ENCODE peak calls at places on chromosomes 2 and 18, in seven cellular contexts. One of them, this sample, is unnamed.
A peak's percentile ranks its signal among the peaks of the same experiment; 100 is the strongest.

GRCh38 chr2:45263147-45263546 is 253.9 kb upstream of the SIX2 start:
- DNase-seq in HCT116: no peak
- DNase-seq in SK-N-SH: peak; percentile 81
- DNase-seq in K562: no peak
- DNase-seq in HepG2: no peak
- DNase-seq in H1: no peak
- DNase-seq in GM12878: no peak
- DNase-seq in this sample: no peak

GRCh38 chr18:80009661-80010550 is 21.5 kb upstream of the TXNL4A start:
- DNase-seq in HCT116: peak; percentile 75
- DNase-seq in SK-N-SH: no peak
- DNase-seq in K562: no peak
- DNase-seq in HepG2: no peak
- DNase-seq in H1: no peak
- DNase-seq in GM12878: no peak
- DNase-seq in this sample: no peak

GRCh38 chr2:10009811-10010781 is 33.3 kb upstream of the KLF11 start:
- DNase-seq in HCT116: no peak
- DNase-seq in SK-N-SH: peak; percentile 70
- DNase-seq in K562: no peak
- DNase-seq in HepG2: no peak
- DNase-seq in H1: no peak
- DNase-seq in GM12878: no peak
- DNase-seq in this sample: no peak

GRCh38 chr2:216603010-216603883 is 30.0 kb upstream of the IGFBP2 start:
- DNase-seq in HCT116: no peak
- DNase-seq in SK-N-SH: no peak
- DNase-seq in K562: no peak
- DNase-seq in HepG2: no peak
- DNase-seq in H1: no peak
- DNase-seq in GM12878: no peak
- DNase-seq in this sample: no peak

GRCh38 chr2:197596751-197597150 is 78.6 kb downstream of the RFTN2 start:
- DNase-seq in HCT116: no peak
- DNase-seq in SK-N-SH: no peak
- DNase-seq in K562: no peak
- DNase-seq in HepG2: no peak
- DNase-seq in H1: no peak
- DNase-seq in GM12878: no peak
- DNase-seq in this sample: no peak

GRCh38 chr2:160719116-160719515 is 225.5 kb upstream of the RBMS1 start:
- DNase-seq in HCT116: no peak
- DNase-seq in SK-N-SH: no peak
- DNase-seq in K562: no peak
- DNase-seq in HepG2: no peak
- DNase-seq in H1: no peak
- DNase-seq in GM12878: no peak
- DNase-seq in this sample: no peak

GRCh38 chr2:217117523-217117922 is 257.7 kb upstream of the TNP1 start:
- DNase-seq in HCT116: no peak
- DNase-seq in SK-N-SH: no peak
- DNase-seq in K562: no peak
- DNase-seq in HepG2: no peak
- DNase-seq in H1: no peak
- DNase-seq in GM12878: no peak
- DNase-seq in this sample: no peak

GRCh38 chr2:226446406-226447001 is 353.1 kb downstream of the IRS1 start:
- DNase-seq in HCT116: no peak
- DNase-seq in SK-N-SH: no peak
- DNase-seq in K562: no peak
- DNase-seq in HepG2: no peak
- DNase-seq in H1: no peak
- DNase-seq in GM12878: no peak
- DNase-seq in this sample: no peak

GRCh38 chr2:67210430-67210829 is 186.7 kb upstream of the ETAA1 start:
- DNase-seq in HCT116: no peak
- DNase-seq in SK-N-SH: no peak
- DNase-seq in K562: no peak
- DNase-seq in HepG2: no peak
- DNase-seq in H1: no peak
- DNase-seq in GM12878: no peak
- DNase-seq in this sample: no peak

GRCh38 chr2:44705851-44706555 is 235.5 kb upstream of the SIX3 start:
- DNase-seq in HCT116: no peak
- DNase-seq in SK-N-SH: peak; percentile 11
- DNase-seq in K562: no peak
- DNase-seq in HepG2: no peak
- DNase-seq in H1: no peak
- DNase-seq in GM12878: no peak
- DNase-seq in this sample: no peak

GRCh38 chr2:55929476-55929875 is 5.9 kb upstream of the EFEMP1 start:
- DNase-seq in HCT116: no peak
- DNase-seq in SK-N-SH: no peak
- DNase-seq in K562: no peak
- DNase-seq in HepG2: no peak
- DNase-seq in H1: no peak
- DNase-seq in GM12878: no peak
- DNase-seq in this sample: no peak

GRCh38 chr2:37688771-37689468 is 17.5 kb upstream of the CDC42EP3 start:
- DNase-seq in HCT116: no peak
- DNase-seq in SK-N-SH: no peak
- DNase-seq in K562: no peak
- DNase-seq in HepG2: no peak
- DNase-seq in H1: no peak
- DNase-seq in GM12878: no peak
- DNase-seq in this sample: no peak

GRCh38 chr2:190615555-190616200 is 33.2 kb upstream of the NAB1 start:
- DNase-seq in HCT116: no peak
- DNase-seq in SK-N-SH: no peak
- DNase-seq in K562: no peak
- DNase-seq in HepG2: no peak
- DNase-seq in H1: peak; percentile 9
- DNase-seq in GM12878: no peak
- DNase-seq in this sample: peak; percentile 70

GRCh38 chr2:177254433-177255226 is 9.9 kb downstream of the NFE2L2 start:
- DNase-seq in HCT116: peak; percentile 60
- DNase-seq in SK-N-SH: peak; percentile 24
- DNase-seq in K562: peak; percentile 69
- DNase-seq in HepG2: peak; percentile 76
- DNase-seq in H1: peak; percentile 39
- DNase-seq in GM12878: no peak
- DNase-seq in this sample: peak; percentile 43

GRCh38 chr2:112118148-112118547 is 20.0 kb upstream of the FBLN7 start:
- DNase-seq in HCT116: no peak
- DNase-seq in SK-N-SH: no peak
- DNase-seq in K562: no peak
- DNase-seq in HepG2: peak; percentile 18
- DNase-seq in H1: no peak
- DNase-seq in GM12878: no peak
- DNase-seq in this sample: no peak

GRCh38 chr2:86744152-86744551 is 24.1 kb downstream of the RMND5A start:
- DNase-seq in HCT116: no peak
- DNase-seq in SK-N-SH: no peak
- DNase-seq in K562: no peak
- DNase-seq in HepG2: no peak
- DNase-seq in H1: no peak
- DNase-seq in GM12878: no peak
- DNase-seq in this sample: no peak

GRCh38 chr2:165582409-165582808 is 112.9 kb downstream of the CSRNP3 start:
- DNase-seq in HCT116: no peak
- DNase-seq in SK-N-SH: no peak
- DNase-seq in K562: no peak
- DNase-seq in HepG2: no peak
- DNase-seq in H1: no peak
- DNase-seq in GM12878: no peak
- DNase-seq in this sample: no peak

GRCh38 chr2:103159018-103159417 is 397.2 kb downstream of the TMEM182 start:
- DNase-seq in HCT116: no peak
- DNase-seq in SK-N-SH: no peak
- DNase-seq in K562: no peak
- DNase-seq in HepG2: no peak
- DNase-seq in H1: no peak
- DNase-seq in GM12878: no peak
- DNase-seq in this sample: no peak

GRCh38 chr2:197803033-197803444 is 1.4 kb upstream of the PLCL1 start:
- DNase-seq in HCT116: peak; percentile 45
- DNase-seq in SK-N-SH: peak; percentile 66
- DNase-seq in K562: peak; percentile 36
- DNase-seq in HepG2: peak; percentile 51
- DNase-seq in H1: no peak
- DNase-seq in GM12878: peak; percentile 23
- DNase-seq in this sample: peak; percentile 48

GRCh38 chr2:239300871-239301742 is 99.7 kb downstream of the HDAC4 start:
- DNase-seq in HCT116: no peak
- DNase-seq in SK-N-SH: no peak
- DNase-seq in K562: no peak
- DNase-seq in HepG2: no peak
- DNase-seq in H1: no peak
- DNase-seq in GM12878: no peak
- DNase-seq in this sample: no peak

GRCh38 chr2:239298126-239298804 is 102.6 kb downstream of the HDAC4 start:
- DNase-seq in HCT116: no peak
- DNase-seq in SK-N-SH: no peak
- DNase-seq in K562: no peak
- DNase-seq in HepG2: no peak
- DNase-seq in H1: no peak
- DNase-seq in GM12878: no peak
- DNase-seq in this sample: no peak

GRCh38 chr2:239297142-239298125 is 103.4 kb downstream of the HDAC4 start:
- DNase-seq in HCT116: no peak
- DNase-seq in SK-N-SH: no peak
- DNase-seq in K562: no peak
- DNase-seq in HepG2: peak; percentile 53
- DNase-seq in H1: no peak
- DNase-seq in GM12878: no peak
- DNase-seq in this sample: no peak

GRCh38 chr2:239300242-239300641 is 100.6 kb downstream of the HDAC4 start:
- DNase-seq in HCT116: no peak
- DNase-seq in SK-N-SH: no peak
- DNase-seq in K562: no peak
- DNase-seq in HepG2: no peak
- DNase-seq in H1: no peak
- DNase-seq in GM12878: no peak
- DNase-seq in this sample: no peak

DNA sequence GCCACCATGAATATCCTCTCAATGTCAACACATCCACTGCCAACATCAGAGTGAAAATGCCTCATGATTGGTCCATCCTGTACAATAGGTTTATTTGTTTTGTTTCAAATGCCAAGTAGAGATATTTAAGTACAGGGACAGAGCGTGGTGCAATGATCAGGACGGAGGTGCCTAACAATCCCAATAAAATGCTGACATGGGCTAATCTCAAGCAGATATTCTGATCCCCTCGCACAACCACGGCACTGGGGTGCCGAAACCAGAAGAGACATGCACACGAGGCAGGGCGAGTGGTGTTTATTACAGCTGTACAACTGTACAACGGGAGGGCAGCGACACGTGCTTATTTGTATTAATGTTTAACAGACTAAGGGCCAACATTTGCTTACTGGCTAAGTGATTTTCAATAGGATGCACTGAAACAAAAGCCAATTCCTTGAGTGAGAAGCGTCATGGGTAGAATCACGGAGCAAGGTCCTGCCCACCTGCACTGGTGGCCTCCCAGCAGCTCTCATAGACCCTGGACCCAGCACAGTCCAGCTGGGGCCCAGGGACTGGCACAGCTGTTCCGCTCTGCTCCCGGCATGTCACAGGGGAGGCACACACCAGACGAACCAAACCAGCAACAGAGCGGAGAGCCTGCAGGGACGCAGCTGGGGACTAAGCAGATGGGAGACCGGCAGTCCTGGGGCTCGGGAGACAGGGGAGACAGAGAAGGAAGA is 101.4 kb downstream of the HDAC4 start:
- DNase-seq in HCT116: no peak
- DNase-seq in SK-N-SH: no peak
- DNase-seq in K562: no peak
- DNase-seq in HepG2: peak; percentile 87
- DNase-seq in H1: no peak
- DNase-seq in GM12878: no peak
- DNase-seq in this sample: no peak
- TF ChIP-seq YY1 in HCT116: no peak
- TF ChIP-seq YY1 in SK-N-SH: no peak
- TF ChIP-seq YY1 in K562: no peak
- TF ChIP-seq YY1 in HepG2: no peak
- TF ChIP-seq YY1 in H1: no peak
- TF ChIP-seq YY1 in GM12878: no peak
- TF ChIP-seq YY1 in this sample: no peak

DNA sequence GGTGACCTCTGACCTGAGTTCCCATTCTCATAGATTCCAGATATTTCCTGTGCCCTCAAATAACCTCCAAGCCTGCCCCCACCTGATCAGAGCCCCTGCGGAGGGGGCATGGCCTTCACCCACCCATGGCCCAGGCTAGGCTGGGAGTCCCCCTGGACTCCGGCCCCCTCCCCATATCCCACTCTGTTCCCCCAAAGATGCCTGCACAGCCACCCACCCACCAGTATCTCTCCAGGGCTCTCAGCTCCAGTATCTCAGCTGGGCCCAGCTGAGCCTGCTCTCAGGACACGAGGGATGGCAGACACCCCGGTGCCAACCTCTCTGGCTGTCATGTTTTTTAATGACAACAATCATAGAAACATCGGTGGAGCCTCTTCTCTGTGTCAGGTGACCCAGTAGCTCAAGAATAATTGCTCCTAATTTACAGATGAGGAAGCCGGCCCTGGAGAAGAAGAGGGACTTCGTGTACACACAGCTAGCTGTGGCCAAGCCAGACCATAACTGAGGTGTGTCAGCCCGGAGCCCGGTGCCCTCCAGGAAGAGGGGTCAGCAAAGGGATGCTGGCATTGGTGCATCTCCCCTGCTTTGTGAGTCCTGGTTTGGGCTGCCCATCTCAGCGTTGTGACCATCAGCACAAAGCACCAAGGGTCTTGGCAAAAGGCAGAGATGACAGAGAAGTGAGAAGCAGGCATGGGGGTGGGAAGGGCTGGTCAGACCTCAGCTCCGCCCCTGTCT is 84.4 kb downstream of the SDC1 start:
- DNase-seq in HCT116: no peak
- DNase-seq in SK-N-SH: no peak
- DNase-seq in K562: no peak
- DNase-seq in HepG2: no peak
- DNase-seq in H1: no peak
- DNase-seq in GM12878: no peak
- DNase-seq in this sample: no peak
- H3K9ac ChIP-seq in HCT116: no peak overlapping the region
- H3K9ac ChIP-seq in SK-N-SH: no peak overlapping the region
- H3K9ac ChIP-seq in K562: no peak overlapping the region
- H3K9ac ChIP-seq in HepG2: no peak overlapping the region
- H3K9ac ChIP-seq in H1: no peak overlapping the region
- H3K9ac ChIP-seq in GM12878: no peak overlapping the region
- H3K9ac ChIP-seq in this sample: no peak overlapping the region

GRCh38 chr18:77114070-77114563 is 18.5 kb downstream of the MBP start:
- DNase-seq in HCT116: no peak
- DNase-seq in SK-N-SH: no peak
- DNase-seq in K562: no peak
- DNase-seq in HepG2: no peak
- DNase-seq in H1: no peak
- DNase-seq in GM12878: no peak
- DNase-seq in this sample: no peak
- H3K4me1 ChIP-seq in HCT116: peaks cover 6% of the 10 kb centered on the region
- H3K4me1 ChIP-seq in SK-N-SH: no peaks in the 10 kb centered on the region
- H3K4me1 ChIP-seq in K562: no peaks in the 10 kb centered on the region
- H3K4me1 ChIP-seq in HepG2: peaks cover 54% of the 10 kb centered on the region
- H3K4me1 ChIP-seq in H1: no peaks in the 10 kb centered on the region
- H3K4me1 ChIP-seq in GM12878: peaks cover 3% of the 10 kb centered on the region
- H3K4me1 ChIP-seq in this sample: peaks cover 12% of the 10 kb centered on the region

GRCh38 chr2:32865399-32866068 is 81.2 kb upstream of the LTBP1 start:
- DNase-seq in HCT116: peak; percentile 43
- DNase-seq in SK-N-SH: no peak
- DNase-seq in K562: no peak
- DNase-seq in HepG2: no peak
- DNase-seq in H1: no peak
- DNase-seq in GM12878: no peak
- DNase-seq in this sample: no peak
- TF ChIP-seq YY1 in HCT116: no peak
- TF ChIP-seq YY1 in SK-N-SH: no peak
- TF ChIP-seq YY1 in K562: no peak
- TF ChIP-seq YY1 in HepG2: no peak
- TF ChIP-seq YY1 in H1: no peak
- TF ChIP-seq YY1 in GM12878: no peak
- TF ChIP-seq YY1 in this sample: no peak

This sample was measured in NT2/D1.